ENCODE peak calls at places on chromosomes 5 and 9, in ten cellular contexts. One of them, this sample, is unnamed.

GRCh38 chr9:26723486-26723885 is 169.1 kb downstream of the CAAP1 start:
- DNase-seq in neural crest cell: peak; percentile 49
- DNase-seq in kidney epithelial cell: no peak
- DNase-seq in glutamatergic neuron: peak; percentile 74
- DNase-seq in AG09309: no peak
- DNase-seq in ELR: peak; percentile 23
- DNase-seq in stromal cell of bone marrow: no peak
- DNase-seq in posterior vena cava: no peak
- DNase-seq in stimulated activated CD4-positive, alpha-beta T cell treated with anti-CD3 and anti-CD28 coated beads, TNF-alpha, amount 100 ng/mL, for 1 hour: no peak
- DNase-seq in fibroblast of the conjunctiva: no peak
- DNase-seq in this sample: no peak

GRCh38 chr5:92942762-92943161 is 638.3 kb downstream of the NR2F1-AS1 start:
- DNase-seq in stimulated activated CD4-positive, alpha-beta T cell treated with anti-CD3 and anti-CD28 coated beads, TNF-alpha, amount 100 ng/mL, for 1 hour: no peak
- DNase-seq in fibroblast of the conjunctiva: no peak
- DNase-seq in posterior vena cava: no peak
- DNase-seq in AG09309: no peak
- DNase-seq in kidney epithelial cell: no peak
- DNase-seq in ELR: no peak
- DNase-seq in glutamatergic neuron: no peak
- DNase-seq in neural crest cell: no peak
- DNase-seq in stromal cell of bone marrow: no peak
- DNase-seq in this sample: no peak

GRCh38 chr9:88198346-88198807 is 60.1 kb upstream of the SPATA31C2 start:
- DNase-seq in stimulated activated CD4-positive, alpha-beta T cell treated with anti-CD3 and anti-CD28 coated beads, TNF-alpha, amount 100 ng/mL, for 1 hour: no peak
- DNase-seq in glutamatergic neuron: no peak
- DNase-seq in kidney epithelial cell: no peak
- DNase-seq in neural crest cell: no peak
- DNase-seq in fibroblast of the conjunctiva: no peak
- DNase-seq in ELR: peak; percentile 87
- DNase-seq in AG09309: no peak
- DNase-seq in posterior vena cava: no peak
- DNase-seq in stromal cell of bone marrow: peak; percentile 33
- DNase-seq in this sample: no peak

GRCh38 chr5:141382469-141383294 is at the start of gene PCDHGA7:
- DNase-seq in posterior vena cava: no peak
- DNase-seq in AG09309: no peak
- DNase-seq in neural crest cell: no peak
- DNase-seq in kidney epithelial cell: no peak
- DNase-seq in glutamatergic neuron: no peak
- DNase-seq in fibroblast of the conjunctiva: peak; percentile 14
- DNase-seq in stromal cell of bone marrow: no peak
- DNase-seq in stimulated activated CD4-positive, alpha-beta T cell treated with anti-CD3 and anti-CD28 coated beads, TNF-alpha, amount 100 ng/mL, for 1 hour: no peak
- DNase-seq in ELR: peak; percentile 73
- DNase-seq in this sample: no peak

GRCh38 chr5:136374003-136374402 is 8.7 kb upstream of the TRPC7 start:
- DNase-seq in glutamatergic neuron: no peak
- DNase-seq in kidney epithelial cell: no peak
- DNase-seq in fibroblast of the conjunctiva: no peak
- DNase-seq in neural crest cell: no peak
- DNase-seq in stromal cell of bone marrow: no peak
- DNase-seq in stimulated activated CD4-positive, alpha-beta T cell treated with anti-CD3 and anti-CD28 coated beads, TNF-alpha, amount 100 ng/mL, for 1 hour: no peak
- DNase-seq in AG09309: no peak
- DNase-seq in posterior vena cava: no peak
- DNase-seq in ELR: peak; percentile 39
- DNase-seq in this sample: no peak

GRCh38 chr9:136977223-136978072 is at the start of gene PTGDS:
- DNase-seq in AG09309: no peak
- DNase-seq in stromal cell of bone marrow: no peak
- DNase-seq in kidney epithelial cell: no peak
- DNase-seq in glutamatergic neuron: no peak
- DNase-seq in posterior vena cava: no peak
- DNase-seq in ELR: no peak
- DNase-seq in fibroblast of the conjunctiva: no peak
- DNase-seq in neural crest cell: no peak
- DNase-seq in stimulated activated CD4-positive, alpha-beta T cell treated with anti-CD3 and anti-CD28 coated beads, TNF-alpha, amount 100 ng/mL, for 1 hour: no peak
- DNase-seq in this sample: no peak

GRCh38 chr9:131656356-131657030 is 83.4 kb downstream of the RAPGEF1 start:
- DNase-seq in ELR: no peak
- DNase-seq in stimulated activated CD4-positive, alpha-beta T cell treated with anti-CD3 and anti-CD28 coated beads, TNF-alpha, amount 100 ng/mL, for 1 hour: peak; percentile 68
- DNase-seq in posterior vena cava: peak; percentile 92
- DNase-seq in neural crest cell: no peak
- DNase-seq in fibroblast of the conjunctiva: no peak
- DNase-seq in AG09309: no peak
- DNase-seq in stromal cell of bone marrow: no peak
- DNase-seq in kidney epithelial cell: no peak
- DNase-seq in glutamatergic neuron: no peak
- DNase-seq in this sample: peak; percentile 46

GRCh38 chr5:178069909-178070308 is 43.4 kb upstream of the N4BP3 start:
- DNase-seq in ELR: peak; percentile 53
- DNase-seq in stimulated activated CD4-positive, alpha-beta T cell treated with anti-CD3 and anti-CD28 coated beads, TNF-alpha, amount 100 ng/mL, for 1 hour: no peak
- DNase-seq in fibroblast of the conjunctiva: no peak
- DNase-seq in posterior vena cava: no peak
- DNase-seq in AG09309: no peak
- DNase-seq in kidney epithelial cell: no peak
- DNase-seq in glutamatergic neuron: peak; percentile 59
- DNase-seq in stromal cell of bone marrow: no peak
- DNase-seq in neural crest cell: peak; percentile 22
- DNase-seq in this sample: no peak

GRCh38 chr5:92969781-92970237 is 611.2 kb downstream of the NR2F1-AS1 start:
- DNase-seq in neural crest cell: no peak
- DNase-seq in ELR: no peak
- DNase-seq in stimulated activated CD4-positive, alpha-beta T cell treated with anti-CD3 and anti-CD28 coated beads, TNF-alpha, amount 100 ng/mL, for 1 hour: no peak
- DNase-seq in glutamatergic neuron: no peak
- DNase-seq in AG09309: no peak
- DNase-seq in stromal cell of bone marrow: no peak
- DNase-seq in fibroblast of the conjunctiva: no peak
- DNase-seq in posterior vena cava: no peak
- DNase-seq in kidney epithelial cell: no peak
- DNase-seq in this sample: no peak

GRCh38 chr9:132018957-132019405 is 60.7 kb downstream of the MED27 start:
- DNase-seq in fibroblast of the conjunctiva: no peak
- DNase-seq in ELR: no peak
- DNase-seq in glutamatergic neuron: no peak
- DNase-seq in posterior vena cava: no peak
- DNase-seq in stimulated activated CD4-positive, alpha-beta T cell treated with anti-CD3 and anti-CD28 coated beads, TNF-alpha, amount 100 ng/mL, for 1 hour: no peak
- DNase-seq in neural crest cell: no peak
- DNase-seq in kidney epithelial cell: no peak
- DNase-seq in stromal cell of bone marrow: no peak
- DNase-seq in AG09309: no peak
- DNase-seq in this sample: no peak

GRCh38 chr9:136975624-136976023 is 1.7 kb upstream of the PTGDS start:
- DNase-seq in glutamatergic neuron: no peak
- DNase-seq in posterior vena cava: peak; percentile 88
- DNase-seq in kidney epithelial cell: no peak
- DNase-seq in stimulated activated CD4-positive, alpha-beta T cell treated with anti-CD3 and anti-CD28 coated beads, TNF-alpha, amount 100 ng/mL, for 1 hour: no peak
- DNase-seq in neural crest cell: no peak
- DNase-seq in fibroblast of the conjunctiva: no peak
- DNase-seq in stromal cell of bone marrow: no peak
- DNase-seq in AG09309: no peak
- DNase-seq in ELR: no peak
- DNase-seq in this sample: no peak

GRCh38 chr5:154042751-154043150 is 4.0 kb downstream of the MFAP3 start:
- DNase-seq in stromal cell of bone marrow: no peak
- DNase-seq in kidney epithelial cell: no peak
- DNase-seq in posterior vena cava: no peak
- DNase-seq in fibroblast of the conjunctiva: no peak
- DNase-seq in glutamatergic neuron: no peak
- DNase-seq in stimulated activated CD4-positive, alpha-beta T cell treated with anti-CD3 and anti-CD28 coated beads, TNF-alpha, amount 100 ng/mL, for 1 hour: no peak
- DNase-seq in AG09309: no peak
- DNase-seq in ELR: no peak
- DNase-seq in neural crest cell: no peak
- DNase-seq in this sample: no peak

GRCh38 chr5:139282195-139282557 is 11.4 kb upstream of the MATR3 start:
- DNase-seq in AG09309: no peak
- DNase-seq in posterior vena cava: no peak
- DNase-seq in kidney epithelial cell: no peak
- DNase-seq in neural crest cell: no peak
- DNase-seq in glutamatergic neuron: no peak
- DNase-seq in ELR: peak; percentile 73
- DNase-seq in stromal cell of bone marrow: no peak
- DNase-seq in fibroblast of the conjunctiva: peak; percentile 53
- DNase-seq in stimulated activated CD4-positive, alpha-beta T cell treated with anti-CD3 and anti-CD28 coated beads, TNF-alpha, amount 100 ng/mL, for 1 hour: no peak
- DNase-seq in this sample: no peak

GRCh38 chr5:41770799-41771198 is 99.4 kb downstream of the OXCT1 start:
- DNase-seq in ELR: no peak
- DNase-seq in posterior vena cava: no peak
- DNase-seq in stimulated activated CD4-positive, alpha-beta T cell treated with anti-CD3 and anti-CD28 coated beads, TNF-alpha, amount 100 ng/mL, for 1 hour: no peak
- DNase-seq in neural crest cell: no peak
- DNase-seq in stromal cell of bone marrow: no peak
- DNase-seq in fibroblast of the conjunctiva: no peak
- DNase-seq in kidney epithelial cell: no peak
- DNase-seq in AG09309: no peak
- DNase-seq in glutamatergic neuron: no peak
- DNase-seq in this sample: no peak

GRCh38 chr5:153525536-153525935 is 35.1 kb downstream of the GRIA1 start:
- DNase-seq in neural crest cell: no peak
- DNase-seq in posterior vena cava: no peak
- DNase-seq in glutamatergic neuron: no peak
- DNase-seq in stimulated activated CD4-positive, alpha-beta T cell treated with anti-CD3 and anti-CD28 coated beads, TNF-alpha, amount 100 ng/mL, for 1 hour: no peak
- DNase-seq in ELR: no peak
- DNase-seq in fibroblast of the conjunctiva: no peak
- DNase-seq in kidney epithelial cell: no peak
- DNase-seq in AG09309: no peak
- DNase-seq in stromal cell of bone marrow: no peak
- DNase-seq in this sample: no peak

GRCh38 chr9:94222870-94223269 is 36.2 kb upstream of the ZNF169 start:
- DNase-seq in fibroblast of the conjunctiva: no peak
- DNase-seq in AG09309: no peak
- DNase-seq in stimulated activated CD4-positive, alpha-beta T cell treated with anti-CD3 and anti-CD28 coated beads, TNF-alpha, amount 100 ng/mL, for 1 hour: no peak
- DNase-seq in neural crest cell: no peak
- DNase-seq in kidney epithelial cell: no peak
- DNase-seq in posterior vena cava: no peak
- DNase-seq in glutamatergic neuron: no peak
- DNase-seq in stromal cell of bone marrow: no peak
- DNase-seq in ELR: peak; percentile 19
- DNase-seq in this sample: no peak

GRCh38 chr5:2075365-2075764 is 192.6 kb upstream of the IRX4 start:
- DNase-seq in posterior vena cava: no peak
- DNase-seq in stimulated activated CD4-positive, alpha-beta T cell treated with anti-CD3 and anti-CD28 coated beads, TNF-alpha, amount 100 ng/mL, for 1 hour: no peak
- DNase-seq in kidney epithelial cell: no peak
- DNase-seq in fibroblast of the conjunctiva: no peak
- DNase-seq in AG09309: no peak
- DNase-seq in ELR: no peak
- DNase-seq in neural crest cell: no peak
- DNase-seq in glutamatergic neuron: no peak
- DNase-seq in stromal cell of bone marrow: no peak
- DNase-seq in this sample: no peak

GRCh38 chr5:52987711-52988329 is 1.3 kb upstream of the ITGA2 start:
- DNase-seq in AG09309: no peak
- DNase-seq in ELR: peak; percentile 87
- DNase-seq in glutamatergic neuron: no peak
- DNase-seq in stimulated activated CD4-positive, alpha-beta T cell treated with anti-CD3 and anti-CD28 coated beads, TNF-alpha, amount 100 ng/mL, for 1 hour: no peak
- DNase-seq in posterior vena cava: no peak
- DNase-seq in kidney epithelial cell: peak; percentile 71
- DNase-seq in stromal cell of bone marrow: no peak
- DNase-seq in neural crest cell: no peak
- DNase-seq in fibroblast of the conjunctiva: no peak
- DNase-seq in this sample: no peak

GRCh38 chr9:99114049-99114440 is 9.1 kb downstream of the TGFBR1 start:
- DNase-seq in kidney epithelial cell: no peak
- DNase-seq in stimulated activated CD4-positive, alpha-beta T cell treated with anti-CD3 and anti-CD28 coated beads, TNF-alpha, amount 100 ng/mL, for 1 hour: no peak
- DNase-seq in ELR: no peak
- DNase-seq in AG09309: no peak
- DNase-seq in neural crest cell: no peak
- DNase-seq in fibroblast of the conjunctiva: no peak
- DNase-seq in stromal cell of bone marrow: no peak
- DNase-seq in glutamatergic neuron: no peak
- DNase-seq in posterior vena cava: no peak
- DNase-seq in this sample: no peak

GRCh38 chr9:126248680-126249079 is 77.9 kb upstream of the MVB12B start:
- DNase-seq in stromal cell of bone marrow: peak; percentile 72
- DNase-seq in posterior vena cava: no peak
- DNase-seq in neural crest cell: no peak
- DNase-seq in glutamatergic neuron: no peak
- DNase-seq in kidney epithelial cell: peak; percentile 26
- DNase-seq in ELR: peak; percentile 94
- DNase-seq in stimulated activated CD4-positive, alpha-beta T cell treated with anti-CD3 and anti-CD28 coated beads, TNF-alpha, amount 100 ng/mL, for 1 hour: no peak
- DNase-seq in fibroblast of the conjunctiva: peak; percentile 8
- DNase-seq in AG09309: peak; percentile 73
- DNase-seq in this sample: no peak

GRCh38 chr5:170147051-170147785 is 41.5 kb downstream of the FOXI1 start:
- DNase-seq in kidney epithelial cell: no peak
- DNase-seq in glutamatergic neuron: no peak
- DNase-seq in AG09309: no peak
- DNase-seq in neural crest cell: no peak
- DNase-seq in posterior vena cava: no peak
- DNase-seq in ELR: no peak
- DNase-seq in fibroblast of the conjunctiva: no peak
- DNase-seq in stimulated activated CD4-positive, alpha-beta T cell treated with anti-CD3 and anti-CD28 coated beads, TNF-alpha, amount 100 ng/mL, for 1 hour: no peak
- DNase-seq in stromal cell of bone marrow: no peak
- DNase-seq in this sample: no peak

GRCh38 chr5:175922192-175922885 is 45.8 kb downstream of the THOC3 start:
- DNase-seq in AG09309: peak; percentile 96
- DNase-seq in neural crest cell: no peak
- DNase-seq in fibroblast of the conjunctiva: peak; percentile 85
- DNase-seq in kidney epithelial cell: peak; percentile 32
- DNase-seq in glutamatergic neuron: no peak
- DNase-seq in posterior vena cava: no peak
- DNase-seq in stimulated activated CD4-positive, alpha-beta T cell treated with anti-CD3 and anti-CD28 coated beads, TNF-alpha, amount 100 ng/mL, for 1 hour: no peak
- DNase-seq in ELR: peak; percentile 94
- DNase-seq in stromal cell of bone marrow: peak; percentile 89
- DNase-seq in this sample: no peak